ENCODE peak calls at places on chromosome 12, in five cellular contexts. H, Q, V, J and Y are unnamed samples.

GRCh38 chr12:694734-695503 is 31.7 kb upstream of the NINJ2 start:
- DNase-seq in Q (no peak), V (no peak), J (no peak), H (peak; percentile 7), Y (no peak)

GRCh38 chr12:130919115-130919514 is 34.6 kb upstream of the ADGRD1 start:
- DNase-seq in H (no peak), J (no peak), Q (no peak), V (no peak), Y (no peak)

GRCh38 chr12:46217686-46218508 is 50.9 kb downstream of the SLC38A1 start:
- DNase-seq in Q (peak; percentile 10), H (no peak), V (no peak), J (no peak), Y (no peak)

GRCh38 chr12:117818400-117818799 is 150.4 kb downstream of the KSR2 start:
- DNase-seq in J (no peak), V (no peak), Q (no peak), H (no peak), Y (peak; percentile 11)

GRCh38 chr12:118183155-118183554 is 47.2 kb downstream of the PEBP1 start:
- DNase-seq in H (no peak), Q (no peak), V (no peak), J (no peak), Y (no peak)

GRCh38 chr12:12823811-12824210 is 10.7 kb downstream of the DDX47 start:
- DNase-seq in Q (peak; percentile 45), V (no peak), H (no peak), J (no peak), Y (no peak)

GRCh38 chr12:19298837-19299605 is 140.3 kb upstream of the AEBP2 start:
- DNase-seq in Q (peak; percentile 31), H (no peak), J (peak; percentile 26), V (no peak), Y (no peak)

GRCh38 chr12:118256352-118256751 is 116.4 kb downstream of the TAOK3 start:
- DNase-seq in Q (no peak), V (no peak), H (no peak), J (no peak), Y (no peak)

GRCh38 chr12:78096909-78097597 is 266.4 kb downstream of the NAV3 start:
- DNase-seq in J (no peak), Q (no peak), H (peak; percentile 47), V (peak; percentile 69), Y (no peak)

GRCh38 chr12:110741795-110742717 is 635 bp downstream of the PPP1CC start:
- DNase-seq in Q (peak; percentile 46), H (peak; percentile 54), J (peak; percentile 51), V (peak; percentile 42), Y (peak; percentile 18)

GRCh38 chr12:109715310-109716091 is 1.9 kb downstream of the FAM222A start:
- DNase-seq in V (no peak), J (no peak), H (no peak), Q (no peak), Y (no peak)

GRCh38 chr12:94147991-94148840 is at the start of gene PLXNC1:
- DNase-seq in V (peak; percentile 31), H (peak; percentile 46), J (peak; percentile 52), Q (peak; percentile 36), Y (peak; percentile 53)

GRCh38 chr12:50325890-50326391 is 42.6 kb upstream of the LIMA1 start:
- DNase-seq in H (no peak), V (no peak), J (no peak), Q (no peak), Y (no peak)

GRCh38 chr12:67795235-67795634 is 146.7 kb downstream of the DYRK2 start:
- DNase-seq in V (peak; percentile 35), Q (no peak), H (no peak), J (no peak), Y (no peak)

GRCh38 chr12:46108721-46109120 is 118.3 kb upstream of the SCAF11 start:
- DNase-seq in H (no peak), V (no peak), J (no peak), Q (no peak), Y (no peak)

GRCh38 chr12:6047249-6048227 is 76.9 kb downstream of the VWF start:
- DNase-seq in H (peak; percentile 75), V (peak; percentile 99), J (no peak), Q (peak; percentile 94), Y (no peak)

GRCh38 chr12:54658306-54659264 is 10.4 kb upstream of the DCD start:
- DNase-seq in Q (peak; percentile 98), H (no peak), V (peak; percentile 6), J (peak; percentile 89), Y (no peak)

GRCh38 chr12:23803547-23803946 is 145.9 kb downstream of the SOX5 start:
- DNase-seq in V (no peak), H (no peak), J (peak; percentile 20), Q (no peak), Y (no peak)

GRCh38 chr12:98592825-98593322 is 612 bp upstream of the SLC25A3 start:
- DNase-seq in V (no peak), Q (peak; percentile 62), H (no peak), J (no peak), Y (no peak)

GRCh38 chr12:100593490-100593889 is 20.0 kb downstream of the GAS2L3 start:
- DNase-seq in J (no peak), Q (no peak), V (no peak), H (peak; percentile 16), Y (no peak)

GRCh38 chr12:96190403-96191170 is 3.6 kb upstream of the ELK3 start:
- DNase-seq in J (no peak), H (peak; percentile 33), V (peak; percentile 65), Q (peak; percentile 26), Y (no peak)

GRCh38 chr12:55719371-55719770 is 822 bp upstream of the RDH5 start:
- DNase-seq in V (no peak), H (no peak), Q (no peak), J (no peak), Y (no peak)

GRCh38 chr12:111783046-111783445 is 16.3 kb downstream of the ALDH2 start:
- DNase-seq in H (no peak), Q (no peak), J (no peak), V (no peak), Y (no peak)

GRCh38 chr12:15522574-15523187 is 200.4 kb downstream of the PTPRO start:
- DNase-seq in H (peak; percentile 42), V (peak; percentile 34), J (peak; percentile 51), Q (peak; percentile 72), Y (no peak)

GRCh38 chr12:8912910-8913309 is 1.4 kb upstream of the PHC1 start:
- DNase-seq in H (no peak), Q (peak; percentile 95), J (peak; percentile 83), V (no peak), Y (no peak)

DNA sequence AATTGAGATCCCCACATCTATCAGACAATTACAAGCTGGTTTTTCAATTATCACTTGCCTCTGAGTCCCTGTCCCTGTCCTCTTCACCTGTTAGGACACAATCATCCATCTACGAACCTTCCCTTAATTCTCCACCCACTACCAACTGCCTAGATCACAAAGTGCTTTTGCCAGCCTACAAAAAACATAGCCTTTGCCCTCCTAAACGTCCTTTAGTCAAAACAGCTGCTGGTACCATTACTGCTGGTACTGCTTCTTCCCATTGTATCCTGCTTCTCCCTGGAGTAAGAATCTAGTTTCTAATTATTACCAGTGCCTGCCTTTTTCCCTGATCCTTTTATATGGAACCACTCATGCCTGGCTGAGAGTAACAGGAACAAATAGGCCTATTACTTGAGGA is 82.1 kb downstream of the CPNE8 start:
- DNase-seq in J (no peak), Q (peak; percentile 59), V (no peak), H (no peak), Y (no peak)
- H3K23ac ChIP-seq in J (no peak overlapping the region), Q (no peak overlapping the region), V (no peak overlapping the region), H (no peak overlapping the region), Y (no peak overlapping the region)

DNA sequence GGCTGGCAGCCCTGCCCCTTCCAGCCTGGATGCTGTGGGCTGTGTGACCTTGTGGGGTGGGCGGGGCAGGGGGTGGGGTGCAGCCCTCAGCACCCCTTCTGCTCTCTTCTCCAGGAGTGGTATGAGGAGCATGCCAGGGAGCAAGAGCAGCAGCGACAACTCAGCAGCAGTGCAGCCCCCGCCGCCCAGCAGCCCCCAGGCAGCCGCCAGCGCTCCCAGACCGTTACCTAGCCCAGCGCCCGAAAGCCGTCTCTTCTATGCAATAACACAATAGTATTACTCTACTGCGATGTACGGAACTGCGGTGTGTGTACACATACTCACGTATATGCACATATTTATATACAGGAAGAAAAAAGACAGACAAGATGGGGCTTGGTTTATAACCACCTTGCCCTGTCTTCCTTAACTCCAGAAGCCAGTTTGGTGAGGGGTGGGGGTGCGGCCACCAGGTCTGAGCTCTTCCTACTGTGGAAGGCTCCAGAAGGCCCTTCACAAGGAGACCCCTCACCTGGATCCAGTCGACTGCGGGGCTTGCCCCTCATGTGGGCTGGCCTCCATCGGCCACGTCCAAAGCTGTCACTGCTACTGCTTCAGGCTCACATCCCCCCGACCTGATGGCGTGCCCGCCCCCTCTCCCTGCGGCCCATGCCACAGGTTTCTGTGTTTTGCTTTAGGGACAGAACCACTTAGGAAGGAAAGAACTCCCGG is 38.9 kb downstream of the SLC8B1 start:
- DNase-seq in J (no peak), H (no peak), Q (no peak), V (no peak), Y (no peak)
- H3K23ac ChIP-seq in J (no peak overlapping the region), H (no peak overlapping the region), Q (no peak overlapping the region), V (no peak overlapping the region), Y (no peak overlapping the region)

GRCh38 chr12:104406164-104406563 is 50.6 kb upstream of the CHST11 start:
- DNase-seq in J (no peak), Q (no peak), H (no peak), V (no peak), Y (no peak)

GRCh38 chr12:104410786-104411185 is 46.0 kb upstream of the CHST11 start:
- DNase-seq in H (no peak), Q (no peak), J (no peak), V (peak; percentile 10), Y (no peak)

GRCh38 chr12:104411826-104412626 is 44.7 kb upstream of the CHST11 start:
- DNase-seq in Q (peak; percentile 14), J (peak; percentile 51), V (peak; percentile 40), H (no peak), Y (no peak)

GRCh38 chr12:104410326-104410725 is 46.4 kb upstream of the CHST11 start:
- DNase-seq in J (no peak), Q (no peak), H (no peak), V (no peak), Y (no peak)

DNA sequence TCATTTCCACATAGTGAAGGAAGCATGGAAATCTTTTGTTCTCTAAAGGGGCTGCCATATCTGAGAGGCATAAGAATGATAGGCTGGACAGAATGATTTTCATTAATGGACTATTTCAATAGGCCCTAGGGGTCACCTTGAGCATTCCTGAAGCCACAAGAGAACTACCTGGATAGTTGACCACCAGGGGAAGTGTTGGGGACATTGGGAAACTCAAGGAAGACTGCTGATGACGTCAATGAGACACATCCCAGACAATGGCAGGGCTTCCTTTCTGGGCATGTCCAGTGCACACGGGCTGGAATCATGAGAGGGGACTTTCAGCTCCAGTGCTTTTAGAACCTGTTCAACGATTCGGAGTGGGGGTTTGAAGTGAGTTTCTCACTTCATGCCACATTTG is 48.8 kb upstream of the CHST11 start:
- DNase-seq in Q (peak; percentile 7), J (peak; percentile 30), H (peak; percentile 6), V (no peak), Y (no peak)
- H3K23ac ChIP-seq in Q (no peak overlapping the region), J (no peak overlapping the region), H (no peak overlapping the region), V (no peak overlapping the region), Y (no peak overlapping the region)

DNA sequence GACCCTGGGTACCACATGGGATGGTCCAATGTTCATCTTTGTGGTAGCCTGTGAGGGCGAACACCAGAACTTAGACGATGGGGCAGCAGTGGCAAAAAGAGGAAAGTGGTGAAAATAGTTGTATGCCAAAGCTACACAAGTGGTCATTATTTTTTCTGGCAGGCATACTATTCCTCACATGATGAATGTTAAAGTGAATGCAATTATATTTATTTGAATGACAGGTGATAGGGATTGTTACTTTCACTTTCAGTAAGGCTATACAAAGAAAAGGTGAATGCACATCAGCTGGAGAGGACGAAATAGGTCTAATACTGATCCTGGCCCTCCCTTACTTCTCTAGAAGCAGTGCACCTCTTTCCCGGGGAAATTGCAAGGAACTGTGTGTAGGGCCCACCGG is 470.1 kb downstream of the TMTC2 start:
- DNase-seq in V (no peak), H (no peak), J (no peak), Q (no peak), Y (no peak)
- H3K23ac ChIP-seq in V (no peak overlapping the region), H (no peak overlapping the region), J (no peak overlapping the region), Q (no peak overlapping the region), Y (no peak overlapping the region)